ENCODE peak calls at places on chromosomes 2 and 18, in seven cellular contexts. Y is ovary, H is body of pancreas, F is heart right ventricle, N is adrenal gland, Q is A549, R is HCT116. P is an unnamed sample. For H3K9me3 and H3K4me1, the result is how much of the 10 kb centered on the place peaks cover.

GRCh38 chr2:240246173-240246820 is 105.8 kb upstream of the OTOS start:
- DNase-seq in Y (peak), F (no peak), R (no peak), H (no peak), Q (no peak), N (peak), P (no peak)

GRCh38 chr2:7994397-7994951 is 687.4 kb upstream of the ID2 start:
- DNase-seq in F (peak), Y (peak), H (peak), N (no peak), Q (no peak), R (no peak), P (no peak)

GRCh38 chr2:66555511-66556324 is 120.8 kb downstream of the MEIS1 start:
- DNase-seq in N (peak), F (peak), R (no peak), H (no peak), Y (peak), Q (no peak), P (no peak)

GRCh38 chr2:227528803-227529202 is 56.8 kb downstream of the AGFG1 start:
- DNase-seq in R (no peak), N (no peak), F (no peak), Q (no peak), H (no peak), Y (no peak), P (no peak)

GRCh38 chr2:136125226-136125625 is 7.3 kb upstream of the CXCR4 start:
- DNase-seq in Y (no peak), H (no peak), R (no peak), Q (no peak), F (no peak), N (no peak), P (no peak)

GRCh38 chr2:118670868-118671267 is 176.6 kb downstream of the EN1 start:
- DNase-seq in H (no peak), R (no peak), N (no peak), Q (no peak), Y (no peak), F (no peak), P (no peak)

GRCh38 chr2:241702155-241702404 is 241 bp downstream of the ING5 start:
- DNase-seq in Q (peak), Y (no peak), R (no peak), H (no peak), N (no peak), F (no peak), P (no peak)

GRCh38 chr2:240295256-240296103 is 140.0 kb upstream of the GPC1 start:
- DNase-seq in R (no peak), N (peak), H (no peak), F (no peak), Q (no peak), Y (no peak), P (no peak)

GRCh38 chr18:53441761-53442414 is 782.6 kb downstream of the MBD2 start:
- DNase-seq in H (no peak), R (no peak), Y (no peak), F (no peak), N (no peak), Q (no peak), P (no peak)

GRCh38 chr2:216670266-216671080 is 24.9 kb downstream of the IGFBP5 start:
- DNase-seq in Y (no peak), R (no peak), H (no peak), F (no peak), N (no peak), Q (no peak), P (no peak)
- TF ChIP-seq CTCF in Y (no peak), R (no peak), H (no peak), F (no peak), N (no peak), Q (no peak), P (no peak)

DNA sequence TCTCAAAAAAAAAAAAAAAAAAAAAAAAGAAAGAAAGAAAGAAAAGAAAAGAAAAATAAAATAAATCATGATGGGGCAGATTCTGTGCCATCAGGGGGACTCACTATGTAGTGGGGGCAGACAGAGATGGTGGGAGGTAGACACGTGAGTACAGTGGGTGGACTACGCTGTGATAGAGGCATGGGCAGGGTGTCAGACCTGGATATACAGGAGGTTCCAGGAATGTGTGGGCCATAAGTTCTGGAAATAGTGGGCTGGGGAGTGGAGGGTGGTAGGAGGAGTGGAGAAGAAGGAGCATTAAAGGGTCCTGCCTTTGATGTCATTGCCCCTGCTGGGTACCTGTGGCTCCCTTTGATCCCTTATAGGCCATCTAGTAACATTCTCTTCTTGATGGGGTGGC is 8.8 kb upstream of the WNT6 start:
- DNase-seq in Y (no peak), F (no peak), R (no peak), H (no peak), Q (no peak), N (no peak), P (no peak)
- H3K9me3 ChIP-seq in Y (under half), F (under half), R (under half), H (under half), Q (under half), N (under half), P (under half)

GRCh38 chr2:201260302-201260800 is at the start of gene CASP8:
- DNase-seq in Q (no peak), N (peak), R (no peak), H (no peak), Y (no peak), F (no peak), P (no peak)

GRCh38 chr2:201263774-201264173 is 3.4 kb downstream of the CASP8 start:
- DNase-seq in H (no peak), F (no peak), N (no peak), R (no peak), Q (no peak), Y (no peak), P (no peak)

GRCh38 chr2:201262718-201263117 is 2.4 kb downstream of the CASP8 start:
- DNase-seq in Q (no peak), F (no peak), H (no peak), N (no peak), Y (no peak), R (no peak), P (no peak)

GRCh38 chr2:201261471-201261870 is 1.1 kb downstream of the CASP8 start:
- DNase-seq in Y (no peak), R (no peak), Q (no peak), N (no peak), F (no peak), H (no peak), P (no peak)

DNA sequence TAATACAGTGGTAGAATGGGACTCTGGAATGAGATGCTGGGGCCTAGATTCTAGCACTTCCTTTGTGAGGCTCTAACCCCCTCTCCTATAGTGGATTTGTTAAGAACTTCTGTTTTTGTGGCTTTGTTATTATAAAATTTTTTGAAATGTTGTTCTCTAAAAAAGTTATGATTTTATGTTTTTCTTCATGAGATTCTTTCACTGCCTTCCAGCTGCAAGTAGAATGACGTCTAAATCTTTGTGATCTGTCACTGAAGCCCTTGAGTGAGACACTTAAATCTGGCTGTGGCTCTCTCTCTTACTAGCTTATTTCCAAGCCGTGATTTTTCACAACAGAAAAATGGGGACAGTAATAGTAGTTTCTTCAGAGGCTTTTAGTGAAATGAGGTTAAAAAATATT is 1.6 kb downstream of the CASP8 start:
- DNase-seq in F (no peak), N (no peak), R (no peak), Y (no peak), Q (no peak), H (no peak), P (no peak)
- H3K4me1 ChIP-seq in F (under half), N (under half), R (under half), Y (under half), Q (under half), H (under half), P (under half)

GRCh38 chr18:40935423-40935822 is 1019.6 kb upstream of the PIK3C3 start:
- DNase-seq in Y (no peak), Q (no peak), F (no peak), R (no peak), H (no peak), N (no peak), P (peak)
- TF ChIP-seq CTCF in Y (no peak), Q (no peak), F (peak), R (no peak), H (no peak), N (peak), P (peak)

DNA sequence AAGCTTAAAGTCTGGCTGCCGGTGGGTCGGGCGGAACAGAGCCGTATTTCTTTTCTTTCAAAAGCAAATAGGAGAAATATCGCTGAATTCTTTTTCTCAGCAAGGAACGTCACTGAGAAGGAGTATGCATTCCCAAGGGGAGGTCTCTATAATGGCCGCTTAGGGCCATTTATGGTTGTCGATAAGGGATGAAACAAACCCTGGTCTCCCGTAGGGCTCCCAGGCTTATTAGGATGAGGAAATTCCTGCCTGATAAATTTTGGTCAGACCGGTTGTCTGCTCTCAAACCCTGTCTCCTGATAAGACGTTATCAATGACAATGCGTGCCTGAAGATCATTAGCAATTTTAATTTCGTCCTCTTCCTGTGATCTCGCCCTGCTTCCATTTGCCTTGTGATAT is 227.7 kb upstream of the ZEB2 start:
- DNase-seq in Y (no peak), H (no peak), R (no peak), F (no peak), N (no peak), Q (no peak), P (no peak)
- H3K9me3 ChIP-seq in Y (under half), H (under half), R (under half), F (under half), N (under half), Q (under half), P (under half)

DNA sequence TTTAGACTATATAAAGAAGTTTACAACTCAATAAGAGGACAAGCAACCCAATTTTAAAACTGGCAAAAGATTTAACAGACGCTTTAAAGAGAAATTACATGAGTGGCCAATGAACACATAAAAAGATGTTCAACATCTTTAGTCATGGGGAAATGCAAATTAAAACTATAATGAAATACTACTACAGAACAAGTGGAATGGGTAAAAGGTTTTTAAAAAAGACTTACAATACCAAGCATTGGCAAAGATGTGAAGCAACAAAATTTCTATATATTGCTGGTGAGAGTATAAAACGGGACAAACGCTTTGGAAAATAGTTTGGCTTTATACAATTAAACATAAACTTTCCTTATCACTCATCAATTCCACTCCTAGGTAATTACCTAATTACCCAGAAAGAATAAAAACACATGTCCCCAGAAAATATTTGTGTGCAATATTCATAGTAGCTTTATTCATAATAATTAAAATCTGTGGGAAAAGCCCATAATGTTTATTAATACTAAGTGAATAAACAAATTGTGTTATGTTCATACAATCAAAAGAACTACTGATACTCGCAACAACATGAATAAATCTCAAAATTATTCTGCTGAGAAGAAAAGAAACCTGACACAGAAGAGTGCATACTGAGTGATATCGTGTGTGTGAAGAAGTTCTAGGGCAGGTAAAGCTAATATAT is 76.7 kb upstream of the MYCN start:
- DNase-seq in Q (no peak), N (no peak), F (no peak), Y (no peak), R (no peak), H (no peak), P (no peak)
- H3K4me1 ChIP-seq in Q (under half), N (under half), F (under half), Y (under half), R (under half), H (under half), P (under half)

GRCh38 chr2:224362094-224362493 is 39.8 kb downstream of the FAM124B start:
- DNase-seq in N (no peak), R (no peak), H (no peak), Q (no peak), F (no peak), Y (no peak), P (no peak)

GRCh38 chr2:224360801-224361251 is 41.1 kb downstream of the FAM124B start:
- DNase-seq in F (no peak), Q (no peak), N (no peak), Y (no peak), H (no peak), R (no peak), P (no peak)

GRCh38 chr2:224363281-224363680 is 38.6 kb downstream of the FAM124B start:
- DNase-seq in R (no peak), F (no peak), Q (no peak), N (no peak), H (no peak), Y (no peak), P (no peak)

GRCh38 chr2:224357098-224357901 is 44.6 kb downstream of the FAM124B start:
- DNase-seq in Y (peak), N (peak), H (peak), F (no peak), Q (peak), R (peak), P (peak)

GRCh38 chr2:224359569-224359968 is 42.3 kb downstream of the FAM124B start:
- DNase-seq in N (no peak), Q (no peak), Y (no peak), F (no peak), R (no peak), H (no peak), P (no peak)
- TF ChIP-seq CTCF in N (no peak), Q (peak), Y (no peak), F (no peak), R (peak), H (no peak), P (peak)

GRCh38 chr2:221724631-221725203 is 152.6 kb upstream of the EPHA4 start:
- DNase-seq in N (no peak), Y (no peak), H (no peak), Q (no peak), F (no peak), R (no peak), P (no peak)

GRCh38 chr2:221731432-221731831 is 159.3 kb upstream of the EPHA4 start:
- DNase-seq in R (no peak), H (no peak), N (no peak), F (no peak), Y (no peak), Q (peak), P (peak)

GRCh38 chr2:221726894-221727513 is 154.9 kb upstream of the EPHA4 start:
- DNase-seq in H (no peak), F (no peak), Q (no peak), N (no peak), R (no peak), Y (no peak), P (no peak)
- H3K9me3 ChIP-seq in H (under half), F (under half), Q (under half), N (under half), R (under half), Y (under half), P (under half)

DNA sequence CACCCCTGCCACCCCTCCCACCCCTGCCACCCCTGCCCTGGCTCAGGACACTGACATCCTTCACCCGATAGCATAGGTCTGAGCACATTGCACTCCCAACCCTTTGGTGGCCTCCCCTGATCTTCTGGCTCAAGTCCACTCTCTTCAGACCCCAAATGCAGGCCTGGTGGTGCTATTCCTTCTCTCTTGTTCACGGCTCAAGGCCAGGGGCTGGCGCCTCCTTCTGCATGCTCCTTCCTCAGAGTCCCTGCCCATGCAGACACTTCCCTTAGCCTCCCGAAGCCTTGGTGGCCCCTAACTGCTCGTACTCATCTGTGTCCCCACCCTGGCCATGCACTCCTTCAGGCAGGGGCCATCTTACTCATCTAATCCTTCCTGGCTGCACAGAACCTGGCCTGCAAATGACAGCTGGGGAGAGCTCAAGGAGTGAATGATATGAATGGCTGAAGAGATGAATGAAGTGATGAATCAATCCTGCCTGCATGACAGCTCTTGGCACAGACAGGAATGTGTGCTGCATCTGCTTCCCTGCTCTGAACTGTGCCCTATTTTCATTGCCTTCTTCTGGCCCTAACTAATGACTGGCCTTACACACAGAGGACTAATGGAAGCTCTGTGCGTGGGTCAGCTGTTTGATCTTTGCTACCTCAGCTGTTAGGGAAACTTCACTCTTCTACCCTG is 290.8 kb downstream of the DYSF start:
- DNase-seq in Q (no peak), R (no peak), H (no peak), N (no peak), F (no peak), Y (no peak), P (no peak)
- H3K4me1 ChIP-seq in Q (half or more), R (half or more), H (under half), N (under half), F (under half), Y (under half), P (under half)